ENCODE peak calls at places on chromosome 1, in nine cellular contexts. One of them, this sample, is unnamed.

GRCh38 chr1:4771721-4772120 is 117.3 kb downstream of the AJAP1 start:
- DNase-seq in gastrocnemius medialis: no peak
- DNase-seq in ovary: no peak
- DNase-seq in A549: no peak
- DNase-seq in body of pancreas: no peak
- DNase-seq in heart left ventricle: no peak
- DNase-seq in prostate gland: no peak
- DNase-seq in lower leg skin: no peak
- DNase-seq in GM12878: no peak
- DNase-seq in this sample: no peak

GRCh38 chr1:9321480-9321849 is 28.8 kb downstream of the SPSB1 start:
- DNase-seq in gastrocnemius medialis: no peak
- DNase-seq in GM12878: no peak
- DNase-seq in body of pancreas: no peak
- DNase-seq in heart left ventricle: no peak
- DNase-seq in ovary: no peak
- DNase-seq in prostate gland: no peak
- DNase-seq in lower leg skin: no peak
- DNase-seq in A549: no peak
- DNase-seq in this sample: no peak

GRCh38 chr1:215001419-215002021 is 81.0 kb upstream of the KCNK2 start:
- DNase-seq in gastrocnemius medialis: no peak
- DNase-seq in prostate gland: no peak
- DNase-seq in ovary: no peak
- DNase-seq in GM12878: peak; percentile 76
- DNase-seq in body of pancreas: no peak
- DNase-seq in lower leg skin: no peak
- DNase-seq in heart left ventricle: no peak
- DNase-seq in A549: no peak
- DNase-seq in this sample: no peak

GRCh38 chr1:44035726-44036408 is 4.6 kb upstream of the SLC6A9 start:
- DNase-seq in gastrocnemius medialis: no peak
- DNase-seq in heart left ventricle: peak; percentile 48
- DNase-seq in ovary: peak; percentile 45
- DNase-seq in prostate gland: no peak
- DNase-seq in body of pancreas: peak; percentile 35
- DNase-seq in lower leg skin: no peak
- DNase-seq in A549: no peak
- DNase-seq in GM12878: no peak
- DNase-seq in this sample: no peak

GRCh38 chr1:33259879-33260278 is 3.6 kb downstream of the ZNF362 start:
- DNase-seq in prostate gland: no peak
- DNase-seq in heart left ventricle: no peak
- DNase-seq in lower leg skin: no peak
- DNase-seq in body of pancreas: no peak
- DNase-seq in gastrocnemius medialis: no peak
- DNase-seq in GM12878: no peak
- DNase-seq in A549: no peak
- DNase-seq in ovary: no peak
- DNase-seq in this sample: no peak

GRCh38 chr1:176643536-176643935 is 180.6 kb downstream of the PAPPA2 start:
- DNase-seq in lower leg skin: no peak
- DNase-seq in gastrocnemius medialis: no peak
- DNase-seq in A549: no peak
- DNase-seq in GM12878: no peak
- DNase-seq in body of pancreas: no peak
- DNase-seq in ovary: no peak
- DNase-seq in heart left ventricle: no peak
- DNase-seq in prostate gland: no peak
- DNase-seq in this sample: no peak

GRCh38 chr1:151574575-151575529 is 34.7 kb downstream of the TUFT1 start:
- DNase-seq in ovary: no peak
- DNase-seq in body of pancreas: no peak
- DNase-seq in prostate gland: no peak
- DNase-seq in gastrocnemius medialis: no peak
- DNase-seq in lower leg skin: no peak
- DNase-seq in A549: peak; percentile 67
- DNase-seq in GM12878: no peak
- DNase-seq in heart left ventricle: no peak
- DNase-seq in this sample: no peak

GRCh38 chr1:203644661-203645510 is 18.3 kb downstream of the ATP2B4 start:
- DNase-seq in A549: no peak
- DNase-seq in body of pancreas: no peak
- DNase-seq in prostate gland: no peak
- DNase-seq in lower leg skin: no peak
- DNase-seq in GM12878: no peak
- DNase-seq in heart left ventricle: peak; percentile 21
- DNase-seq in gastrocnemius medialis: no peak
- DNase-seq in ovary: no peak
- DNase-seq in this sample: no peak

GRCh38 chr1:226029568-226030225 is 30.6 kb upstream of the SDE2 start:
- DNase-seq in lower leg skin: no peak
- DNase-seq in GM12878: no peak
- DNase-seq in ovary: no peak
- DNase-seq in A549: no peak
- DNase-seq in heart left ventricle: no peak
- DNase-seq in gastrocnemius medialis: no peak
- DNase-seq in body of pancreas: peak; percentile 25
- DNase-seq in prostate gland: no peak
- DNase-seq in this sample: no peak

GRCh38 chr1:206803221-206803730 is 31.0 kb upstream of the IL10 start:
- DNase-seq in heart left ventricle: no peak
- DNase-seq in lower leg skin: no peak
- DNase-seq in A549: no peak
- DNase-seq in prostate gland: no peak
- DNase-seq in body of pancreas: peak; percentile 24
- DNase-seq in ovary: no peak
- DNase-seq in GM12878: peak; percentile 98
- DNase-seq in gastrocnemius medialis: no peak
- DNase-seq in this sample: no peak

GRCh38 chr1:167697667-167698141 is 24.1 kb upstream of the MPZL1 start:
- DNase-seq in prostate gland: peak; percentile 93
- DNase-seq in GM12878: no peak
- DNase-seq in ovary: no peak
- DNase-seq in lower leg skin: peak; percentile 86
- DNase-seq in A549: no peak
- DNase-seq in body of pancreas: peak; percentile 82
- DNase-seq in gastrocnemius medialis: peak; percentile 94
- DNase-seq in heart left ventricle: peak; percentile 79
- DNase-seq in this sample: peak; percentile 14

GRCh38 chr1:192707978-192708547 is 72.1 kb downstream of the RGS13 start:
- DNase-seq in ovary: no peak
- DNase-seq in lower leg skin: no peak
- DNase-seq in gastrocnemius medialis: no peak
- DNase-seq in A549: no peak
- DNase-seq in GM12878: no peak
- DNase-seq in prostate gland: no peak
- DNase-seq in heart left ventricle: no peak
- DNase-seq in body of pancreas: no peak
- DNase-seq in this sample: no peak

GRCh38 chr1:167922023-167922422 is 8.1 kb upstream of the ADCY10 start:
- DNase-seq in GM12878: no peak
- DNase-seq in body of pancreas: no peak
- DNase-seq in prostate gland: no peak
- DNase-seq in ovary: no peak
- DNase-seq in A549: no peak
- DNase-seq in lower leg skin: no peak
- DNase-seq in gastrocnemius medialis: no peak
- DNase-seq in heart left ventricle: no peak
- DNase-seq in this sample: no peak

GRCh38 chr1:207698822-207699483 is 52.9 kb upstream of the CD46 start:
- DNase-seq in body of pancreas: peak; percentile 63
- DNase-seq in A549: peak; percentile 81
- DNase-seq in prostate gland: peak; percentile 46
- DNase-seq in GM12878: no peak
- DNase-seq in heart left ventricle: peak; percentile 20
- DNase-seq in gastrocnemius medialis: no peak
- DNase-seq in lower leg skin: no peak
- DNase-seq in ovary: peak; percentile 25
- DNase-seq in this sample: peak; percentile 18

GRCh38 chr1:187038789-187039188 is 210.0 kb downstream of the PLA2G4A start:
- DNase-seq in ovary: no peak
- DNase-seq in body of pancreas: no peak
- DNase-seq in gastrocnemius medialis: no peak
- DNase-seq in A549: peak; percentile 19
- DNase-seq in GM12878: no peak
- DNase-seq in prostate gland: no peak
- DNase-seq in lower leg skin: no peak
- DNase-seq in heart left ventricle: no peak
- DNase-seq in this sample: no peak

DNA sequence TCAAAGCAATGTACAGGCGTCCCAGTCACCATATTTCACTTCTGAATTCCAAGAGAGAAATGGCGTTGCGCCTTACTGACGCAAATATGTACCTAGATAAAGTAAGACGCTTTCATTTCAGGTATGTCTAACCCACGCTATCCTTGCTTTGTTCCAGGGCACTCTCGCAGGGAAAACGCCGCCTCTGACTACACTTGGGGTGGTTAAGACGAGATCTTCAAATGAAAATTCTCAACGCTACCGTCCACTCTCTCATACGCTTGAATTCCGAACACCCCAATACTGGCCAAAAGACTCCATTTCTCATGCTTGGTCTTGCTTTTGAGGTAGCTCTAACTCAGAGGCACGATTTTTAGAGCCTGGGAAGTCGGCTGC is 736 bp upstream of the ZMPSTE24 start:
- DNase-seq in ovary: no peak
- DNase-seq in body of pancreas: peak; percentile 17
- DNase-seq in prostate gland: peak; percentile 11
- DNase-seq in gastrocnemius medialis: no peak
- DNase-seq in GM12878: no peak
- DNase-seq in heart left ventricle: no peak
- DNase-seq in A549: no peak
- DNase-seq in lower leg skin: no peak
- DNase-seq in this sample: no peak
- TF ChIP-seq POLR2A in ovary: no peak
- TF ChIP-seq POLR2A in body of pancreas: no peak
- TF ChIP-seq POLR2A in prostate gland: no peak
- TF ChIP-seq POLR2A in gastrocnemius medialis: no peak
- TF ChIP-seq POLR2A in GM12878: no peak
- TF ChIP-seq POLR2A in heart left ventricle: no peak
- TF ChIP-seq POLR2A in A549: no peak
- TF ChIP-seq POLR2A in lower leg skin: no peak
- TF ChIP-seq POLR2A in this sample: no peak

GRCh38 chr1:111471538-111471937 is 2.2 kb upstream of the C1orf162 start:
- DNase-seq in prostate gland: no peak
- DNase-seq in body of pancreas: no peak
- DNase-seq in lower leg skin: no peak
- DNase-seq in A549: no peak
- DNase-seq in ovary: no peak
- DNase-seq in heart left ventricle: no peak
- DNase-seq in GM12878: no peak
- DNase-seq in gastrocnemius medialis: no peak
- DNase-seq in this sample: no peak
- H3K4me3 ChIP-seq in prostate gland: no peak overlapping the region
- H3K4me3 ChIP-seq in body of pancreas: no peak overlapping the region
- H3K4me3 ChIP-seq in lower leg skin: no peak overlapping the region
- H3K4me3 ChIP-seq in A549: no peak overlapping the region
- H3K4me3 ChIP-seq in ovary: no peak overlapping the region
- H3K4me3 ChIP-seq in heart left ventricle: no peak overlapping the region
- H3K4me3 ChIP-seq in GM12878: no peak overlapping the region
- H3K4me3 ChIP-seq in gastrocnemius medialis: no peak overlapping the region
- H3K4me3 ChIP-seq in this sample: no peak overlapping the region

GRCh38 chr1:153790282-153790995 is 15.2 kb downstream of the SLC27A3 start:
- DNase-seq in heart left ventricle: peak; percentile 92
- DNase-seq in gastrocnemius medialis: peak; percentile 51
- DNase-seq in ovary: peak; percentile 93
- DNase-seq in body of pancreas: peak; percentile 63
- DNase-seq in lower leg skin: peak; percentile 95
- DNase-seq in A549: no peak
- DNase-seq in prostate gland: peak; percentile 51
- DNase-seq in GM12878: no peak
- DNase-seq in this sample: peak; percentile 56

GRCh38 chr1:153792631-153793041 is 17.4 kb downstream of the SLC27A3 start:
- DNase-seq in gastrocnemius medialis: no peak
- DNase-seq in ovary: peak; percentile 46
- DNase-seq in A549: no peak
- DNase-seq in GM12878: no peak
- DNase-seq in body of pancreas: no peak
- DNase-seq in prostate gland: no peak
- DNase-seq in heart left ventricle: no peak
- DNase-seq in lower leg skin: peak; percentile 82
- DNase-seq in this sample: no peak

GRCh38 chr1:153791856-153792253 is 16.6 kb downstream of the SLC27A3 start:
- DNase-seq in body of pancreas: no peak
- DNase-seq in prostate gland: no peak
- DNase-seq in lower leg skin: peak; percentile 84
- DNase-seq in A549: peak; percentile 20
- DNase-seq in heart left ventricle: no peak
- DNase-seq in gastrocnemius medialis: no peak
- DNase-seq in GM12878: no peak
- DNase-seq in ovary: no peak
- DNase-seq in this sample: no peak

GRCh38 chr1:153789478-153790148 is 14.4 kb downstream of the SLC27A3 start:
- DNase-seq in GM12878: no peak
- DNase-seq in ovary: peak; percentile 58
- DNase-seq in lower leg skin: peak; percentile 84
- DNase-seq in prostate gland: no peak
- DNase-seq in gastrocnemius medialis: no peak
- DNase-seq in heart left ventricle: no peak
- DNase-seq in A549: no peak
- DNase-seq in body of pancreas: peak; percentile 59
- DNase-seq in this sample: no peak

GRCh38 chr1:153790996-153791855 is 16.0 kb downstream of the SLC27A3 start:
- DNase-seq in heart left ventricle: no peak
- DNase-seq in body of pancreas: peak; percentile 53
- DNase-seq in A549: no peak
- DNase-seq in ovary: no peak
- DNase-seq in prostate gland: no peak
- DNase-seq in lower leg skin: peak; percentile 81
- DNase-seq in GM12878: peak; percentile 95
- DNase-seq in gastrocnemius medialis: no peak
- DNase-seq in this sample: no peak
- TF ChIP-seq POLR2A in heart left ventricle: no peak
- TF ChIP-seq POLR2A in body of pancreas: no peak
- TF ChIP-seq POLR2A in A549: no peak
- TF ChIP-seq POLR2A in ovary: no peak
- TF ChIP-seq POLR2A in prostate gland: no peak
- TF ChIP-seq POLR2A in lower leg skin: no peak
- TF ChIP-seq POLR2A in GM12878: peak; percentile 37
- TF ChIP-seq POLR2A in gastrocnemius medialis: no peak
- TF ChIP-seq POLR2A in this sample: no peak

DNA sequence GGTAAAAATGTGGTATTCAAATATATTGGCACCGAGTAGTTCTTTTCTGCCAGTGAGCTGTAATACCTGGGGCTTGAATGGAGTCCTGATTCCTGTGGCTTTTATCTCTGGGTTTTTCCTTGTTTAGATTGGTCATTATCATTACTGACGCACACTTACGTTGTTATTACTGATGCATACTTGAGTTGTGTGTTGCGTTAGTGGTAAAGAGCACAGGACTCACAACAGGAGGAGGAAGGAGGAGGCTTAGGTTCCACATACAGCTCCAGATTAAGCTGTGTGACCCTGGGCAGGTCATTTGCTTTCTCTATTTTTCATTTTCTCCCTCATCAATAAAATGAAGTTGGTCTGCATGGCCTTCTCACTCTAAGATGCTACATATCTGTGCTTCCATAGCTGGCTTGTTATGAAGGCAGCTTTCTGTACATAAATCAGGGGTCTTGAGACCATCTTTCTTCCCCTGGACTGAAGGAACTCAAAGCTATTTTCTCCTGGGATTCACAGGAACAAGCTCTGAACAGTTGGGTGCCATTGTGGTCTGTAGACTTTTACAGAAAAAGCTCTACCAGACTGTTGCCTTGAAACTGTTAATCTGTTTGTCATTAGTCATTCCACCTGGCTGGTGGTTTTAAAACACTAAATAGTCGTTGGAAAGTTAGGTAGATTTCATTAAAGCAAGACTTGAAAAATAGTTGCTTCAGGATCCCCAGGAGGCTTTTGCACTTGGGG is 5.6 kb downstream of the ARID1A start:
- DNase-seq in body of pancreas: no peak
- DNase-seq in GM12878: no peak
- DNase-seq in lower leg skin: no peak
- DNase-seq in ovary: no peak
- DNase-seq in gastrocnemius medialis: no peak
- DNase-seq in A549: no peak
- DNase-seq in prostate gland: no peak
- DNase-seq in heart left ventricle: no peak
- DNase-seq in this sample: no peak
- H3K4me3 ChIP-seq in body of pancreas: no peak overlapping the region
- H3K4me3 ChIP-seq in GM12878: peak overlapping the region; percentile 98
- H3K4me3 ChIP-seq in lower leg skin: no peak overlapping the region
- H3K4me3 ChIP-seq in ovary: no peak overlapping the region
- H3K4me3 ChIP-seq in gastrocnemius medialis: peak overlapping the region; percentile 2
- H3K4me3 ChIP-seq in A549: no peak overlapping the region
- H3K4me3 ChIP-seq in prostate gland: no peak overlapping the region
- H3K4me3 ChIP-seq in heart left ventricle: no peak overlapping the region
- H3K4me3 ChIP-seq in this sample: no peak overlapping the region